ENCODE peak calls at places on chromosome 12, in six cellular contexts. O is MM.1S, C is GM23338, G is OCI-LY7, K is GM23248, R is astrocyte. I is an unnamed sample.

GRCh38 chr12:8912910-8913309 is 1.4 kb upstream of the PHC1 start:
- DNase-seq in R (no peak), K (peak; percentile 22), O (no peak), G (peak; percentile 60), C (peak; percentile 81), I (peak; percentile 67)

GRCh38 chr12:109512608-109513007 is 35.2 kb downstream of the UBE3B start:
- DNase-seq in O (no peak), G (no peak), K (no peak), R (no peak), C (no peak), I (no peak)

GRCh38 chr12:56374726-56375597 is 12.3 kb upstream of the APOF start:
- DNase-seq in K (no peak), C (no peak), G (peak; percentile 69), R (no peak), O (no peak), I (peak; percentile 40)

GRCh38 chr12:76084277-76085158 is at the start of gene NAP1L1:
- DNase-seq in G (peak; percentile 99), C (peak; percentile 98), K (peak; percentile 100), R (peak; percentile 96), O (peak; percentile 98), I (peak; percentile 99)

GRCh38 chr12:62738611-62739010 is 196.3 kb downstream of the PPM1H start:
- DNase-seq in O (no peak), R (no peak), C (peak; percentile 35), K (no peak), G (no peak), I (no peak)

GRCh38 chr12:132249747-132250478 is 79.5 kb downstream of the GALNT9 start:
- DNase-seq in R (no peak), G (no peak), K (no peak), O (no peak), C (no peak), I (no peak)

GRCh38 chr12:121858662-121859572 is at the start of gene HPD:
- DNase-seq in C (peak; percentile 55), K (peak; percentile 80), O (no peak), R (peak; percentile 84), G (no peak), I (no peak)

GRCh38 chr12:121531356-121531750 is 49.5 kb downstream of the KDM2B start:
- DNase-seq in G (no peak), K (no peak), C (no peak), R (no peak), O (no peak), I (no peak)

GRCh38 chr12:9940370-9940769 is 8.2 kb upstream of the CLEC2A start:
- DNase-seq in G (peak; percentile 12), O (peak; percentile 63), K (peak; percentile 26), C (peak; percentile 52), R (no peak), I (peak; percentile 60)

GRCh38 chr12:82758743-82759142 is 72.0 kb downstream of the TMTC2 start:
- DNase-seq in G (no peak), R (no peak), C (no peak), O (no peak), K (no peak), I (no peak)

GRCh38 chr12:100953677-100954076 is 159.1 kb downstream of the ANO4 start:
- DNase-seq in O (no peak), K (no peak), G (no peak), C (peak; percentile 76), R (no peak), I (no peak)
- H2AFZ ChIP-seq in O (no peak overlapping the region), K (no peak overlapping the region), G (no peak overlapping the region), C (no peak overlapping the region), R (no peak overlapping the region), I (no peak overlapping the region)

DNA sequence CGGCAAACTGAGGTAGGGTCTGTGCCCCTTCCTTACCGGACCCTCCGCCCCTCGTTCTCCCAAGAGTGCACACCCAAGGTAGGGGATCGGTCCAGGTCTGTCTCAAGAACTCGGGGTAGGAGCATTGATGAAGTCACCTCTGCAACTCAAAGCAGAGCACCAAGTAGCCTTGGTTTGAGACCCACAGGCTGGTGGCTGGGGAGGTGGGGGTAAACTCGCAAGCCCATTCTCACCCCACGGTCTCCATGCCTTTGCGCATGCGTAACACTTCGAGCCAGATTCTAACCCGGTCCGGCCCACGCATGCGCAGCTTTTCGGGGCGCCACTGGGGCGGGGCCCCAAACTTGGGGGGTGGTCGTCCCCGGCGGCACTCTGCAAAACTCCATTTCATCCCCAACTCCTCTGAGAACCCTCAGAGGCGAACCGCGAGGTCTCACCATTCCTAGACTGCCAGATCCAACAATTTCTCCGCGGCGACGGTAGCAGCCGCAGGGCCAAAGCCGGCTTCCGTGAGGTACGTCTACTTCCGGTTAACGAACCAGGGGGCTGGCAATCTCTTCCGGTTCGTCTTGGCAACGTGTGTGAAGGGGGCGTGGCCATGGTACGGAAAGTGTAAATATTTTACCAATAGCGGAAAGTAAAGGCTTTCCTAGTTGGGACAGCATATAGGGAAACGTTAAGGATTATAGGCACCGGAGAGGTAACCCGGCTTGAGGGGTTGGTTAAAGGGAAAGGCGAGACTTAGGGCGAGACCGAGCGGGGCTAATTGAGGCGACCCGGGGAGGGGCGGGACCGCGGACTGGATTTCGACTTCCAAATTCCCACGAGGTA is at the start of gene MCRS1:
- DNase-seq in R (peak; percentile 78), O (peak; percentile 97), G (peak; percentile 97), C (peak; percentile 98), K (peak; percentile 98), I (peak; percentile 97)
- H3K79me2 ChIP-seq in R (peaks cover 63% of the 10 kb centered on the region), O (peaks cover 47% of the 10 kb centered on the region), G (peaks cover 32% of the 10 kb centered on the region), C (peaks cover 37% of the 10 kb centered on the region), K (peaks cover 61% of the 10 kb centered on the region), I (peaks cover 69% of the 10 kb centered on the region)

DNA sequence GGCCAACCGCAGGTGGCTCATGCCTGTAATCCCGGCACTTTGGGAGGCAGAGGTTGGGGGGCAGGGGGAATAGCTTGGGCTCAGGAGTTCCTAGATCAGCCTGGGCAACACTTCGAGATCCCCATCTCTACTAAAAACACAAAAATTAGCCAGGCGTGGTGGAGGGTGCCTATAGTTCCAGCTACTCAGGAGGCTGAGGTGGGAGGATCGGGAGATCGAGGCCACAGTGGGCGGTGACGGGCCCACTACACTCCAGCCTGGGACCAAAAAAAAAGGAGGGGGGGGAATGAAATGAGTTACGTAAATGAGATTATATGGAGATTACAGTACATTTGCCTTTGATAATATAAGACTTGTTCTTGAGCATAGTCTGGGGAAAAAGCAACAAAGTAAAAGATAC is 1.1 kb downstream of the RPAP3 start:
- DNase-seq in G (no peak), K (no peak), C (no peak), R (no peak), O (no peak), I (no peak)
- H2AFZ ChIP-seq in G (no peak overlapping the region), K (peak overlapping the region; percentile 89), C (no peak overlapping the region), R (no peak overlapping the region), O (no peak overlapping the region), I (no peak overlapping the region)

DNA sequence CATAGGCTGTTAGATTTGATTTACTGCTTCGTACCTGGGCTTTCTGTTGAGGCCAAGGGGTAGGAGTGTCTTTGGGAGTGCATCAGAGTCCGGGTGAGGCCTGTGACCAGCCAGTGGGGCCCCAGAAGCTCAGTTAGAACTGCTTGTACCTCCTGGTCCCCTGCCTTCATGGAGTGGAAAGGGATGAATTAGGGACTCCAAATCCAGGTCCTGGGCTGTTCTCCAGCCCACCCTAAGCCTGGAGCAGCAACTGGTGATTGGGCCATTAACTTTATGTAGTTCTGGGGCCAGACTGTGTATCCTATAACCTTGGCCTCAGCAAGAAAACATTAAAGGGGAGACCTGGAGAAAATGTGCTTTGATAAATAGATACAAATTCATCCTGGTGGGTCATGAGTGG is 42.5 kb downstream of the CHST11 start:
- DNase-seq in K (no peak), C (no peak), R (no peak), O (no peak), G (no peak), I (no peak)
- H3K79me2 ChIP-seq in K (peaks cover 6% of the 10 kb centered on the region), C (peaks cover 11% of the 10 kb centered on the region), R (peaks cover 44% of the 10 kb centered on the region), O (peaks cover 62% of the 10 kb centered on the region), G (peaks cover 54% of the 10 kb centered on the region), I (no peaks in the 10 kb centered on the region)

GRCh38 chr12:112236786-112237185 is 111.4 kb downstream of the TRAFD1 start:
- DNase-seq in O (no peak), R (no peak), K (no peak), G (no peak), C (no peak), I (no peak)

GRCh38 chr12:112236386-112236785 is 111.0 kb downstream of the TRAFD1 start:
- DNase-seq in O (no peak), C (no peak), G (no peak), R (no peak), K (peak; percentile 38), I (no peak)

GRCh38 chr12:112233242-112233641 is 107.9 kb downstream of the TRAFD1 start:
- DNase-seq in O (no peak), K (no peak), G (no peak), R (no peak), C (no peak), I (no peak)

GRCh38 chr12:112230136-112230535 is 104.8 kb downstream of the TRAFD1 start:
- DNase-seq in O (no peak), K (no peak), C (no peak), G (no peak), R (no peak), I (no peak)

DNA sequence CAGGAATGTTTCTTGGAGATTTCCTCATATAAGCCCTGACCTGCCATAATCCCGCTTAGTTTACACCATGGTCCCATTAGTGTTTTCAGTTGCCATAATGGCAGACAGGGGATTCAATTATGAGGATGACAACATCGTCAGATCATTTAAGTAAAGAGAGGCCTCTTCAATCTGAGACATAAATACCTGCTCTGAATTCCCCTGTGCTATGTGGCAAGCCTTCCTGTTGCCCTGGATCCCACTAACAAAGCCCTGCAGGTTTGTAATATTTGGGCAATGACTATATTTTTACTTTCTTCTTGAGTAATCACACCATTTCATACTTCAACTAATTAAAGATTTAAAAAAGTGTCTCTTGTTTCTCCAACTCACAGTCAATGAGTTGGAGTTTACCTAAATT is 108.9 kb downstream of the TRAFD1 start:
- DNase-seq in K (no peak), G (no peak), C (no peak), R (no peak), O (no peak), I (no peak)
- H2AFZ ChIP-seq in K (no peak overlapping the region), G (no peak overlapping the region), C (no peak overlapping the region), R (no peak overlapping the region), O (no peak overlapping the region), I (no peak overlapping the region)

DNA sequence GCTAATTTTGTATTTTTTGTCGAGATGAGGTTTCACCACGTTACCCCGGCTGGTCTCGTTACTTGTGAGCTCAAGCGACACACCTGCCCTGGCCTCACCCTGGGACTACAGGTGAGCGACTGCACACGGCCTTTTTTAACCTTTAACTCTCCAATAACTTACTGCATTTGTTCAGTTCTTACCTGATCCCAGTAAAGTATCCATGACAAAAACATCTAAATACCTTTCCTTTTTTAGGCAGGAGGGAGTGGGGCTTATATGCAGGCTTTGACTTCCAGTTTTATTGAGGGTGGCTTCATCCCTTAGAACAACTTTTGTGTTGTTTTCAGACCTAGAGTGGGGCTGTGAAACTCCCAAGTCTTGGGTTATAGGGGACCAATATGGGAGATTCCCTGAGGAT is 68.3 kb downstream of the DENND5B start:
- DNase-seq in R (no peak), G (no peak), O (no peak), K (no peak), C (peak; percentile 47), I (no peak)
- H3K79me2 ChIP-seq in R (peaks cover 48% of the 10 kb centered on the region), G (peaks cover 82% of the 10 kb centered on the region), O (peaks cover 75% of the 10 kb centered on the region), K (peaks cover 79% of the 10 kb centered on the region), C (peaks cover 21% of the 10 kb centered on the region), I (no peaks in the 10 kb centered on the region)